ENCODE peak calls at places on chromosomes 5 and 9, in eight cellular contexts. G is Caco-2; L is activated CD8-positive, alpha-beta memory T cell treated with anti-CD3 and anti-CD28 coated beads for 48 hours; V is stimulated activated CD8-positive, alpha-beta memory T cell treated with anti-CD3 and anti-CD28 coated beads, Interleukin-4, amount 100 ng/mL, for 24 hours; T is sciatic nerve; N is DMS153; Y is GM04504; H is EH. B is an unnamed sample.
A peak's percentile ranks its signal among the peaks of the same experiment; 100 is the strongest.

GRCh38 chr5:53481887-53482716 is 1.7 kb downstream of the FST start:
- DNase-seq in H (peak; percentile 80), L (peak; percentile 40), Y (peak; percentile 50), N (peak; percentile 10), T (peak; percentile 87), G (peak; percentile 70), V (peak; percentile 46), B (peak; percentile 82)

GRCh38 chr5:88952996-88953643 is 70.1 kb upstream of the MEF2C start:
- DNase-seq in G (no peak), N (no peak), Y (no peak), L (no peak), T (no peak), H (no peak), V (no peak), B (no peak)

GRCh38 chr5:90161399-90161798 is 248.2 kb downstream of the CETN3 start:
- DNase-seq in L (no peak), Y (no peak), T (peak; percentile 70), G (peak; percentile 59), N (no peak), H (peak; percentile 14), V (no peak), B (no peak)

GRCh38 chr9:106583751-106584150 is 279.2 kb upstream of the ZNF462 start:
- DNase-seq in T (no peak), N (no peak), L (no peak), H (no peak), Y (no peak), G (no peak), V (no peak), B (no peak)

GRCh38 chr5:62576570-62577172 is 1.9 kb upstream of the LRRC70 start:
- DNase-seq in N (no peak), G (no peak), H (no peak), V (no peak), L (no peak), Y (no peak), T (no peak), B (no peak)

GRCh38 chr5:119951330-119951934 is 322.1 kb downstream of the FAM170A start:
- DNase-seq in L (no peak), N (no peak), T (no peak), V (no peak), G (no peak), Y (no peak), H (no peak), B (no peak)

GRCh38 chr9:21994526-21994995 is at the start of gene CDKN2B-AS1:
- DNase-seq in L (no peak), V (no peak), N (peak; percentile 78), G (peak; percentile 86), T (no peak), Y (no peak), H (peak; percentile 75), B (no peak)

GRCh38 chr9:95831810-95832209 is 43.7 kb upstream of the ERCC6L2 start:
- DNase-seq in Y (no peak), V (no peak), L (no peak), H (no peak), G (no peak), T (no peak), N (no peak), B (no peak)

GRCh38 chr5:26492835-26493459 is 545.4 kb downstream of the CDH9 start:
- DNase-seq in V (no peak), L (no peak), G (no peak), N (no peak), T (no peak), H (no peak), Y (no peak), B (no peak)

GRCh38 chr5:104372796-104373195 is 810.2 kb upstream of the NUDT12 start:
- DNase-seq in Y (no peak), N (no peak), L (no peak), H (no peak), G (no peak), T (no peak), V (no peak), B (no peak)

GRCh38 chr5:176716320-176716719 is 69.0 kb downstream of the TSPAN17 start:
- DNase-seq in V (no peak), L (no peak), H (peak; percentile 84), Y (peak; percentile 52), G (no peak), N (no peak), T (no peak), B (no peak)

GRCh38 chr9:117060963-117061362 is 353.9 kb downstream of the ASTN2 start:
- DNase-seq in N (no peak), Y (no peak), T (no peak), V (no peak), L (no peak), G (no peak), H (no peak), B (no peak)

GRCh38 chr9:104864675-104865104 is 63.3 kb downstream of the ABCA1 start:
- DNase-seq in N (no peak), G (no peak), L (no peak), T (no peak), V (no peak), H (peak; percentile 91), Y (peak; percentile 73), B (no peak)

GRCh38 chr5:3277590-3278196 is 317.9 kb upstream of the IRX1 start:
- DNase-seq in Y (no peak), H (no peak), V (no peak), G (no peak), L (no peak), T (no peak), N (no peak), B (no peak)

GRCh38 chr9:3732077-3733038 is 206.6 kb upstream of the RFX3 start:
- DNase-seq in H (peak; percentile 91), G (peak; percentile 42), N (peak; percentile 67), Y (peak; percentile 72), T (no peak), V (no peak), L (no peak), B (no peak)

GRCh38 chr5:68738841-68739240 is 355.0 kb upstream of the SLC30A5 start:
- DNase-seq in G (no peak), H (no peak), L (no peak), V (no peak), Y (no peak), T (no peak), N (no peak), B (no peak)

GRCh38 chr5:149939572-149939971 is 5.0 kb downstream of the PDE6A start:
- DNase-seq in Y (no peak), V (no peak), N (no peak), G (no peak), L (no peak), H (no peak), T (no peak), B (no peak)

GRCh38 chr9:69898714-69899209 is 78.1 kb downstream of the CFAP95 start:
- DNase-seq in L (no peak), T (no peak), H (peak; percentile 94), Y (peak; percentile 33), G (no peak), V (no peak), N (peak; percentile 12), B (no peak)

GRCh38 chr5:154461531-154461930 is 15.7 kb downstream of the SAP30L start:
- DNase-seq in L (no peak), H (no peak), G (no peak), N (no peak), V (no peak), Y (no peak), T (no peak), B (no peak)

GRCh38 chr9:109250771-109251079 is 70.1 kb downstream of the EPB41L4B start:
- DNase-seq in G (no peak), T (no peak), N (no peak), L (no peak), H (no peak), Y (no peak), V (no peak), B (no peak)